ENCODE peak calls at places on chromosomes 3 and 15, in seven cellular contexts. One of them, this sample, is unnamed.

GRCh38 chr3:10758304-10759037 is 57.6 kb upstream of the SLC6A11 start:
- DNase-seq in Right ventricle myocardium superior: no peak
- DNase-seq in activated naive CD4-positive, alpha-beta T cell: peak; percentile 7
- DNase-seq in astrocyte of the spinal cord: peak; percentile 57
- DNase-seq in psoas muscle: peak; percentile 63
- DNase-seq in non-pigmented ciliary epithelial cell: peak; percentile 34
- DNase-seq in stimulated activated CD4-positive, alpha-beta T cell treated with anti-CD3 and anti-CD28 coated beads, Interleukin-4, amount 100 ng/mL, for 24 hours: peak; percentile 51
- DNase-seq in this sample: peak; percentile 14

GRCh38 chr3:25150199-25150598 is 277.9 kb upstream of the RARB start:
- DNase-seq in astrocyte of the spinal cord: no peak
- DNase-seq in stimulated activated CD4-positive, alpha-beta T cell treated with anti-CD3 and anti-CD28 coated beads, Interleukin-4, amount 100 ng/mL, for 24 hours: no peak
- DNase-seq in activated naive CD4-positive, alpha-beta T cell: no peak
- DNase-seq in Right ventricle myocardium superior: no peak
- DNase-seq in non-pigmented ciliary epithelial cell: no peak
- DNase-seq in psoas muscle: no peak
- DNase-seq in this sample: no peak

GRCh38 chr15:42102646-42103235 is 8.4 kb upstream of the PLA2G4D start:
- DNase-seq in activated naive CD4-positive, alpha-beta T cell: no peak
- DNase-seq in non-pigmented ciliary epithelial cell: no peak
- DNase-seq in Right ventricle myocardium superior: no peak
- DNase-seq in psoas muscle: no peak
- DNase-seq in astrocyte of the spinal cord: peak; percentile 19
- DNase-seq in stimulated activated CD4-positive, alpha-beta T cell treated with anti-CD3 and anti-CD28 coated beads, Interleukin-4, amount 100 ng/mL, for 24 hours: no peak
- DNase-seq in this sample: no peak

GRCh38 chr3:32076566-32076965 is 29.9 kb upstream of the GPD1L start:
- DNase-seq in stimulated activated CD4-positive, alpha-beta T cell treated with anti-CD3 and anti-CD28 coated beads, Interleukin-4, amount 100 ng/mL, for 24 hours: no peak
- DNase-seq in activated naive CD4-positive, alpha-beta T cell: no peak
- DNase-seq in astrocyte of the spinal cord: peak; percentile 43
- DNase-seq in psoas muscle: no peak
- DNase-seq in non-pigmented ciliary epithelial cell: no peak
- DNase-seq in Right ventricle myocardium superior: no peak
- DNase-seq in this sample: no peak

GRCh38 chr3:48215876-48216275 is 7.4 kb upstream of the CAMP start:
- DNase-seq in Right ventricle myocardium superior: peak; percentile 69
- DNase-seq in astrocyte of the spinal cord: no peak
- DNase-seq in non-pigmented ciliary epithelial cell: no peak
- DNase-seq in psoas muscle: peak; percentile 56
- DNase-seq in activated naive CD4-positive, alpha-beta T cell: no peak
- DNase-seq in stimulated activated CD4-positive, alpha-beta T cell treated with anti-CD3 and anti-CD28 coated beads, Interleukin-4, amount 100 ng/mL, for 24 hours: no peak
- DNase-seq in this sample: no peak

GRCh38 chr3:33706056-33706455 is 12.0 kb downstream of the CLASP2 start:
- DNase-seq in astrocyte of the spinal cord: no peak
- DNase-seq in non-pigmented ciliary epithelial cell: no peak
- DNase-seq in activated naive CD4-positive, alpha-beta T cell: no peak
- DNase-seq in psoas muscle: no peak
- DNase-seq in Right ventricle myocardium superior: no peak
- DNase-seq in stimulated activated CD4-positive, alpha-beta T cell treated with anti-CD3 and anti-CD28 coated beads, Interleukin-4, amount 100 ng/mL, for 24 hours: no peak
- DNase-seq in this sample: no peak

GRCh38 chr15:51322622-51323296 is 15.6 kb downstream of the CYP19A1 start:
- DNase-seq in Right ventricle myocardium superior: peak; percentile 76
- DNase-seq in activated naive CD4-positive, alpha-beta T cell: no peak
- DNase-seq in stimulated activated CD4-positive, alpha-beta T cell treated with anti-CD3 and anti-CD28 coated beads, Interleukin-4, amount 100 ng/mL, for 24 hours: no peak
- DNase-seq in psoas muscle: peak; percentile 82
- DNase-seq in non-pigmented ciliary epithelial cell: no peak
- DNase-seq in astrocyte of the spinal cord: no peak
- DNase-seq in this sample: no peak

GRCh38 chr15:65207280-65207679 is 4.0 kb downstream of the CILP start:
- DNase-seq in psoas muscle: no peak
- DNase-seq in astrocyte of the spinal cord: no peak
- DNase-seq in activated naive CD4-positive, alpha-beta T cell: no peak
- DNase-seq in stimulated activated CD4-positive, alpha-beta T cell treated with anti-CD3 and anti-CD28 coated beads, Interleukin-4, amount 100 ng/mL, for 24 hours: no peak
- DNase-seq in Right ventricle myocardium superior: no peak
- DNase-seq in non-pigmented ciliary epithelial cell: no peak
- DNase-seq in this sample: no peak

GRCh38 chr15:90219421-90220141 is 14.2 kb downstream of the CIB1 start:
- DNase-seq in Right ventricle myocardium superior: peak; percentile 71
- DNase-seq in non-pigmented ciliary epithelial cell: no peak
- DNase-seq in activated naive CD4-positive, alpha-beta T cell: peak; percentile 49
- DNase-seq in stimulated activated CD4-positive, alpha-beta T cell treated with anti-CD3 and anti-CD28 coated beads, Interleukin-4, amount 100 ng/mL, for 24 hours: peak; percentile 55
- DNase-seq in psoas muscle: peak; percentile 73
- DNase-seq in astrocyte of the spinal cord: no peak
- DNase-seq in this sample: peak; percentile 45

GRCh38 chr3:133330043-133330442 is 69.8 kb upstream of the BFSP2 start:
- DNase-seq in stimulated activated CD4-positive, alpha-beta T cell treated with anti-CD3 and anti-CD28 coated beads, Interleukin-4, amount 100 ng/mL, for 24 hours: no peak
- DNase-seq in Right ventricle myocardium superior: no peak
- DNase-seq in psoas muscle: no peak
- DNase-seq in astrocyte of the spinal cord: peak; percentile 17
- DNase-seq in non-pigmented ciliary epithelial cell: no peak
- DNase-seq in activated naive CD4-positive, alpha-beta T cell: no peak
- DNase-seq in this sample: no peak

GRCh38 chr15:78944669-78945407 is at the start of gene CTSH:
- DNase-seq in stimulated activated CD4-positive, alpha-beta T cell treated with anti-CD3 and anti-CD28 coated beads, Interleukin-4, amount 100 ng/mL, for 24 hours: peak; percentile 67
- DNase-seq in activated naive CD4-positive, alpha-beta T cell: no peak
- DNase-seq in non-pigmented ciliary epithelial cell: no peak
- DNase-seq in Right ventricle myocardium superior: peak; percentile 89
- DNase-seq in psoas muscle: peak; percentile 88
- DNase-seq in astrocyte of the spinal cord: no peak
- DNase-seq in this sample: peak; percentile 64

GRCh38 chr15:77791994-77792393 is 159.3 kb upstream of the LINGO1 start:
- DNase-seq in stimulated activated CD4-positive, alpha-beta T cell treated with anti-CD3 and anti-CD28 coated beads, Interleukin-4, amount 100 ng/mL, for 24 hours: no peak
- DNase-seq in Right ventricle myocardium superior: no peak
- DNase-seq in psoas muscle: no peak
- DNase-seq in non-pigmented ciliary epithelial cell: no peak
- DNase-seq in astrocyte of the spinal cord: no peak
- DNase-seq in activated naive CD4-positive, alpha-beta T cell: no peak
- DNase-seq in this sample: no peak

GRCh38 chr3:73772599-73772998 is 147.9 kb upstream of the PDZRN3 start:
- DNase-seq in activated naive CD4-positive, alpha-beta T cell: no peak
- DNase-seq in non-pigmented ciliary epithelial cell: no peak
- DNase-seq in astrocyte of the spinal cord: no peak
- DNase-seq in Right ventricle myocardium superior: no peak
- DNase-seq in psoas muscle: no peak
- DNase-seq in stimulated activated CD4-positive, alpha-beta T cell treated with anti-CD3 and anti-CD28 coated beads, Interleukin-4, amount 100 ng/mL, for 24 hours: no peak
- DNase-seq in this sample: no peak

GRCh38 chr15:68154923-68155559 is 50.1 kb downstream of the CALML4 start:
- DNase-seq in Right ventricle myocardium superior: no peak
- DNase-seq in astrocyte of the spinal cord: peak; percentile 72
- DNase-seq in stimulated activated CD4-positive, alpha-beta T cell treated with anti-CD3 and anti-CD28 coated beads, Interleukin-4, amount 100 ng/mL, for 24 hours: peak; percentile 32
- DNase-seq in activated naive CD4-positive, alpha-beta T cell: no peak
- DNase-seq in non-pigmented ciliary epithelial cell: no peak
- DNase-seq in psoas muscle: no peak
- DNase-seq in this sample: peak; percentile 19

GRCh38 chr3:112074616-112075497 is 11.3 kb upstream of the C3orf52 start:
- DNase-seq in stimulated activated CD4-positive, alpha-beta T cell treated with anti-CD3 and anti-CD28 coated beads, Interleukin-4, amount 100 ng/mL, for 24 hours: peak; percentile 21
- DNase-seq in psoas muscle: no peak
- DNase-seq in astrocyte of the spinal cord: peak; percentile 94
- DNase-seq in activated naive CD4-positive, alpha-beta T cell: no peak
- DNase-seq in non-pigmented ciliary epithelial cell: peak; percentile 95
- DNase-seq in Right ventricle myocardium superior: no peak
- DNase-seq in this sample: peak; percentile 65

GRCh38 chr3:138964264-138964663 is 17.2 kb downstream of the FOXL2NB start:
- DNase-seq in astrocyte of the spinal cord: no peak
- DNase-seq in Right ventricle myocardium superior: no peak
- DNase-seq in non-pigmented ciliary epithelial cell: no peak
- DNase-seq in stimulated activated CD4-positive, alpha-beta T cell treated with anti-CD3 and anti-CD28 coated beads, Interleukin-4, amount 100 ng/mL, for 24 hours: no peak
- DNase-seq in psoas muscle: no peak
- DNase-seq in activated naive CD4-positive, alpha-beta T cell: no peak
- DNase-seq in this sample: no peak

GRCh38 chr15:60918234-60918964 is 310.7 kb downstream of the RORA start:
- DNase-seq in astrocyte of the spinal cord: no peak
- DNase-seq in Right ventricle myocardium superior: no peak
- DNase-seq in psoas muscle: no peak
- DNase-seq in stimulated activated CD4-positive, alpha-beta T cell treated with anti-CD3 and anti-CD28 coated beads, Interleukin-4, amount 100 ng/mL, for 24 hours: no peak
- DNase-seq in activated naive CD4-positive, alpha-beta T cell: no peak
- DNase-seq in non-pigmented ciliary epithelial cell: no peak
- DNase-seq in this sample: no peak

GRCh38 chr15:95563634-95564033 is 766.9 kb upstream of the NR2F2 start:
- DNase-seq in stimulated activated CD4-positive, alpha-beta T cell treated with anti-CD3 and anti-CD28 coated beads, Interleukin-4, amount 100 ng/mL, for 24 hours: no peak
- DNase-seq in astrocyte of the spinal cord: no peak
- DNase-seq in Right ventricle myocardium superior: no peak
- DNase-seq in activated naive CD4-positive, alpha-beta T cell: no peak
- DNase-seq in non-pigmented ciliary epithelial cell: no peak
- DNase-seq in psoas muscle: no peak
- DNase-seq in this sample: no peak

GRCh38 chr3:123586131-123586530 is 1.3 kb upstream of the HACD2 start:
- DNase-seq in psoas muscle: no peak
- DNase-seq in non-pigmented ciliary epithelial cell: peak; percentile 35
- DNase-seq in astrocyte of the spinal cord: peak; percentile 63
- DNase-seq in Right ventricle myocardium superior: no peak
- DNase-seq in stimulated activated CD4-positive, alpha-beta T cell treated with anti-CD3 and anti-CD28 coated beads, Interleukin-4, amount 100 ng/mL, for 24 hours: peak; percentile 51
- DNase-seq in activated naive CD4-positive, alpha-beta T cell: peak; percentile 1
- DNase-seq in this sample: peak; percentile 10

GRCh38 chr3:45659661-45660566 is 29.3 kb upstream of the SACM1L start:
- DNase-seq in activated naive CD4-positive, alpha-beta T cell: peak; percentile 8
- DNase-seq in psoas muscle: peak; percentile 82
- DNase-seq in astrocyte of the spinal cord: peak; percentile 81
- DNase-seq in Right ventricle myocardium superior: peak; percentile 79
- DNase-seq in non-pigmented ciliary epithelial cell: no peak
- DNase-seq in stimulated activated CD4-positive, alpha-beta T cell treated with anti-CD3 and anti-CD28 coated beads, Interleukin-4, amount 100 ng/mL, for 24 hours: peak; percentile 49
- DNase-seq in this sample: peak; percentile 26

GRCh38 chr3:187967097-187967496 is 186.9 kb upstream of the LPP start:
- DNase-seq in Right ventricle myocardium superior: no peak
- DNase-seq in stimulated activated CD4-positive, alpha-beta T cell treated with anti-CD3 and anti-CD28 coated beads, Interleukin-4, amount 100 ng/mL, for 24 hours: no peak
- DNase-seq in activated naive CD4-positive, alpha-beta T cell: no peak
- DNase-seq in psoas muscle: no peak
- DNase-seq in astrocyte of the spinal cord: no peak
- DNase-seq in non-pigmented ciliary epithelial cell: no peak
- DNase-seq in this sample: no peak

GRCh38 chr15:40562691-40563090 is 2.2 kb downstream of the CCDC32 start:
- DNase-seq in Right ventricle myocardium superior: no peak
- DNase-seq in stimulated activated CD4-positive, alpha-beta T cell treated with anti-CD3 and anti-CD28 coated beads, Interleukin-4, amount 100 ng/mL, for 24 hours: no peak
- DNase-seq in non-pigmented ciliary epithelial cell: no peak
- DNase-seq in astrocyte of the spinal cord: no peak
- DNase-seq in activated naive CD4-positive, alpha-beta T cell: no peak
- DNase-seq in psoas muscle: no peak
- DNase-seq in this sample: no peak

GRCh38 chr3:108250626-108251025 is 28.4 kb upstream of the IFT57 start:
- DNase-seq in astrocyte of the spinal cord: no peak
- DNase-seq in Right ventricle myocardium superior: no peak
- DNase-seq in activated naive CD4-positive, alpha-beta T cell: no peak
- DNase-seq in non-pigmented ciliary epithelial cell: peak; percentile 1
- DNase-seq in psoas muscle: no peak
- DNase-seq in stimulated activated CD4-positive, alpha-beta T cell treated with anti-CD3 and anti-CD28 coated beads, Interleukin-4, amount 100 ng/mL, for 24 hours: no peak
- DNase-seq in this sample: no peak

GRCh38 chr3:55907616-55908015 is 420.5 kb upstream of the WNT5A start:
- DNase-seq in astrocyte of the spinal cord: no peak
- DNase-seq in psoas muscle: no peak
- DNase-seq in activated naive CD4-positive, alpha-beta T cell: no peak
- DNase-seq in stimulated activated CD4-positive, alpha-beta T cell treated with anti-CD3 and anti-CD28 coated beads, Interleukin-4, amount 100 ng/mL, for 24 hours: no peak
- DNase-seq in Right ventricle myocardium superior: no peak
- DNase-seq in non-pigmented ciliary epithelial cell: no peak
- DNase-seq in this sample: no peak

GRCh38 chr3:7917443-7918151 is 584.0 kb upstream of the LMCD1 start:
- DNase-seq in psoas muscle: no peak
- DNase-seq in Right ventricle myocardium superior: no peak
- DNase-seq in non-pigmented ciliary epithelial cell: no peak
- DNase-seq in activated naive CD4-positive, alpha-beta T cell: no peak
- DNase-seq in stimulated activated CD4-positive, alpha-beta T cell treated with anti-CD3 and anti-CD28 coated beads, Interleukin-4, amount 100 ng/mL, for 24 hours: peak; percentile 48
- DNase-seq in astrocyte of the spinal cord: no peak
- DNase-seq in this sample: no peak